ENCODE peak calls at places on chromosomes 2 and 18, in five cellular contexts. M, Z, N, P and H are unnamed samples.
A peak's percentile ranks its signal among the peaks of the same experiment; 100 is the strongest.

GRCh38 chr2:35343135-35343534 is 1012.4 kb upstream of the CRIM1 start:
- DNase-seq in M (no peak), Z (no peak), N (no peak), P (no peak), H (no peak)

GRCh38 chr2:118223487-118224136 is 135.3 kb downstream of the INSIG2 start:
- DNase-seq in M (no peak), Z (no peak), N (no peak), P (no peak), H (no peak)

GRCh38 chr2:5373200-5373599 is 319.0 kb upstream of the SOX11 start:
- DNase-seq in M (no peak), Z (no peak), N (no peak), P (no peak), H (no peak)

GRCh38 chr18:12092398-12093229 is 1.0 kb upstream of the ANKRD62 start:
- DNase-seq in M (no peak), Z (no peak), N (no peak), P (no peak), H (no peak)

GRCh38 chr2:72963423-72964145 is 46.3 kb downstream of the EMX1 start:
- DNase-seq in M (no peak), Z (no peak), N (no peak), P (no peak), H (no peak)

GRCh38 chr2:163213699-163214098 is 375.1 kb upstream of the KCNH7 start:
- DNase-seq in M (no peak), Z (no peak), N (peak; percentile 89), P (no peak), H (no peak)

GRCh38 chr2:112229365-112229764 is 25.5 kb downstream of the ZC3H8 start:
- DNase-seq in M (peak; percentile 21), Z (no peak), N (peak; percentile 95), P (no peak), H (no peak)

GRCh38 chr2:236086971-236087465 is 81.2 kb downstream of the GBX2 start:
- DNase-seq in M (no peak), Z (no peak), N (no peak), P (no peak), H (no peak)

GRCh38 chr2:217527586-217528202 is 475.1 kb downstream of the TNS1 start:
- DNase-seq in M (no peak), Z (no peak), N (peak; percentile 26), P (no peak), H (peak; percentile 50)

GRCh38 chr2:238027591-238028415 is 33.0 kb upstream of the SCLY start:
- DNase-seq in M (no peak), Z (no peak), N (no peak), P (no peak), H (no peak)

GRCh38 chr2:221034973-221035372 is 537.1 kb downstream of the EPHA4 start:
- DNase-seq in M (no peak), Z (no peak), N (no peak), P (no peak), H (no peak)

GRCh38 chr18:48445540-48445939 is 36.4 kb upstream of the ZBTB7C start:
- DNase-seq in M (peak; percentile 80), Z (no peak), N (peak; percentile 75), P (peak; percentile 41), H (peak; percentile 15)

GRCh38 chr2:157782057-157782845 is 93.9 kb downstream of the ACVR1 start:
- DNase-seq in M (no peak), Z (no peak), N (no peak), P (no peak), H (no peak)

GRCh38 chr2:41966431-41966893 is 81.4 kb upstream of the PKDCC start:
- DNase-seq in M (peak; percentile 57), Z (no peak), N (peak; percentile 83), P (peak; percentile 60), H (peak; percentile 91)